ENCODE peak calls at places on chromosomes 6 and 20, in nine cellular contexts. One of them, this sample, is unnamed.

GRCh38 chr6:144151010-144151727 is 852 bp downstream of the STX11 start:
- DNase-seq in epithelial cell of esophagus: peak
- DNase-seq in erythroblast: peak
- DNase-seq in HTR-8/SVneo: peak
- DNase-seq in HCT116: no peak
- DNase-seq in sigmoid colon: no peak
- DNase-seq in neural crest cell: no peak
- DNase-seq in NK-92 treated with Interleukin-12 subunit alpha and Interleukin-12 subunit beta, amount 100 ng/mL, for 24 hours: peak
- DNase-seq in activated CD4-positive, alpha-beta T cell treated with anti-CD3 and anti-CD28 coated beads, Interleukin-2, amount 50 U/mL, for 1 hour: peak
- DNase-seq in this sample: no peak

GRCh38 chr6:168452685-168453377 is 11.8 kb downstream of the SMOC2 start:
- DNase-seq in epithelial cell of esophagus: no peak
- DNase-seq in erythroblast: no peak
- DNase-seq in HTR-8/SVneo: no peak
- DNase-seq in HCT116: no peak
- DNase-seq in sigmoid colon: no peak
- DNase-seq in neural crest cell: no peak
- DNase-seq in NK-92 treated with Interleukin-12 subunit alpha and Interleukin-12 subunit beta, amount 100 ng/mL, for 24 hours: no peak
- DNase-seq in activated CD4-positive, alpha-beta T cell treated with anti-CD3 and anti-CD28 coated beads, Interleukin-2, amount 50 U/mL, for 1 hour: no peak
- DNase-seq in this sample: no peak

GRCh38 chr6:99885051-99885450 is 109.0 kb downstream of the MCHR2 start:
- DNase-seq in epithelial cell of esophagus: peak
- DNase-seq in erythroblast: no peak
- DNase-seq in HTR-8/SVneo: no peak
- DNase-seq in HCT116: no peak
- DNase-seq in sigmoid colon: no peak
- DNase-seq in neural crest cell: no peak
- DNase-seq in NK-92 treated with Interleukin-12 subunit alpha and Interleukin-12 subunit beta, amount 100 ng/mL, for 24 hours: no peak
- DNase-seq in activated CD4-positive, alpha-beta T cell treated with anti-CD3 and anti-CD28 coated beads, Interleukin-2, amount 50 U/mL, for 1 hour: no peak
- DNase-seq in this sample: no peak

GRCh38 chr6:2583459-2583858 is 167.3 kb downstream of the MYLK4 start:
- DNase-seq in epithelial cell of esophagus: no peak
- DNase-seq in erythroblast: no peak
- DNase-seq in HTR-8/SVneo: no peak
- DNase-seq in HCT116: no peak
- DNase-seq in sigmoid colon: no peak
- DNase-seq in neural crest cell: no peak
- DNase-seq in NK-92 treated with Interleukin-12 subunit alpha and Interleukin-12 subunit beta, amount 100 ng/mL, for 24 hours: no peak
- DNase-seq in activated CD4-positive, alpha-beta T cell treated with anti-CD3 and anti-CD28 coated beads, Interleukin-2, amount 50 U/mL, for 1 hour: no peak
- DNase-seq in this sample: no peak

GRCh38 chr6:107585815-107586435 is 96.0 kb downstream of the SOBP start:
- DNase-seq in epithelial cell of esophagus: no peak
- DNase-seq in erythroblast: no peak
- DNase-seq in HTR-8/SVneo: no peak
- DNase-seq in HCT116: no peak
- DNase-seq in sigmoid colon: no peak
- DNase-seq in neural crest cell: no peak
- DNase-seq in NK-92 treated with Interleukin-12 subunit alpha and Interleukin-12 subunit beta, amount 100 ng/mL, for 24 hours: no peak
- DNase-seq in activated CD4-positive, alpha-beta T cell treated with anti-CD3 and anti-CD28 coated beads, Interleukin-2, amount 50 U/mL, for 1 hour: no peak
- DNase-seq in this sample: no peak

GRCh38 chr6:128238248-128238647 is 282.2 kb downstream of the PTPRK start:
- DNase-seq in epithelial cell of esophagus: no peak
- DNase-seq in erythroblast: no peak
- DNase-seq in HTR-8/SVneo: no peak
- DNase-seq in HCT116: no peak
- DNase-seq in sigmoid colon: no peak
- DNase-seq in neural crest cell: no peak
- DNase-seq in NK-92 treated with Interleukin-12 subunit alpha and Interleukin-12 subunit beta, amount 100 ng/mL, for 24 hours: no peak
- DNase-seq in activated CD4-positive, alpha-beta T cell treated with anti-CD3 and anti-CD28 coated beads, Interleukin-2, amount 50 U/mL, for 1 hour: no peak
- DNase-seq in this sample: no peak

GRCh38 chr20:51800132-51800721 is 2.1 kb downstream of the SALL4 start:
- DNase-seq in epithelial cell of esophagus: peak
- DNase-seq in erythroblast: peak
- DNase-seq in HTR-8/SVneo: peak
- DNase-seq in HCT116: peak
- DNase-seq in sigmoid colon: no peak
- DNase-seq in neural crest cell: peak
- DNase-seq in NK-92 treated with Interleukin-12 subunit alpha and Interleukin-12 subunit beta, amount 100 ng/mL, for 24 hours: no peak
- DNase-seq in activated CD4-positive, alpha-beta T cell treated with anti-CD3 and anti-CD28 coated beads, Interleukin-2, amount 50 U/mL, for 1 hour: peak
- DNase-seq in this sample: peak

GRCh38 chr6:32794510-32794909 is 22.3 kb downstream of the HLA-DOB start:
- DNase-seq in epithelial cell of esophagus: no peak
- DNase-seq in erythroblast: no peak
- DNase-seq in HTR-8/SVneo: no peak
- DNase-seq in HCT116: no peak
- DNase-seq in sigmoid colon: no peak
- DNase-seq in neural crest cell: no peak
- DNase-seq in NK-92 treated with Interleukin-12 subunit alpha and Interleukin-12 subunit beta, amount 100 ng/mL, for 24 hours: no peak
- DNase-seq in activated CD4-positive, alpha-beta T cell treated with anti-CD3 and anti-CD28 coated beads, Interleukin-2, amount 50 U/mL, for 1 hour: no peak
- DNase-seq in this sample: no peak

GRCh38 chr6:157821342-157822033 is 1.6 kb upstream of the SNX9 start:
- DNase-seq in epithelial cell of esophagus: no peak
- DNase-seq in erythroblast: peak
- DNase-seq in HTR-8/SVneo: no peak
- DNase-seq in HCT116: no peak
- DNase-seq in sigmoid colon: no peak
- DNase-seq in neural crest cell: no peak
- DNase-seq in NK-92 treated with Interleukin-12 subunit alpha and Interleukin-12 subunit beta, amount 100 ng/mL, for 24 hours: no peak
- DNase-seq in activated CD4-positive, alpha-beta T cell treated with anti-CD3 and anti-CD28 coated beads, Interleukin-2, amount 50 U/mL, for 1 hour: no peak
- DNase-seq in this sample: no peak

GRCh38 chr6:169235286-169235685 is 18.4 kb downstream of the THBS2 start:
- DNase-seq in epithelial cell of esophagus: no peak
- DNase-seq in erythroblast: no peak
- DNase-seq in HTR-8/SVneo: no peak
- DNase-seq in HCT116: no peak
- DNase-seq in sigmoid colon: no peak
- DNase-seq in neural crest cell: no peak
- DNase-seq in NK-92 treated with Interleukin-12 subunit alpha and Interleukin-12 subunit beta, amount 100 ng/mL, for 24 hours: no peak
- DNase-seq in activated CD4-positive, alpha-beta T cell treated with anti-CD3 and anti-CD28 coated beads, Interleukin-2, amount 50 U/mL, for 1 hour: no peak
- DNase-seq in this sample: no peak

GRCh38 chr20:53989401-53989800 is 81.0 kb downstream of the BCAS1 start:
- DNase-seq in epithelial cell of esophagus: no peak
- DNase-seq in erythroblast: no peak
- DNase-seq in HTR-8/SVneo: no peak
- DNase-seq in HCT116: no peak
- DNase-seq in sigmoid colon: no peak
- DNase-seq in neural crest cell: no peak
- DNase-seq in NK-92 treated with Interleukin-12 subunit alpha and Interleukin-12 subunit beta, amount 100 ng/mL, for 24 hours: no peak
- DNase-seq in activated CD4-positive, alpha-beta T cell treated with anti-CD3 and anti-CD28 coated beads, Interleukin-2, amount 50 U/mL, for 1 hour: no peak
- DNase-seq in this sample: no peak

GRCh38 chr20:51402201-51402600 is 140.3 kb downstream of the NFATC2 start:
- DNase-seq in epithelial cell of esophagus: no peak
- DNase-seq in erythroblast: no peak
- DNase-seq in HTR-8/SVneo: no peak
- DNase-seq in HCT116: no peak
- DNase-seq in sigmoid colon: no peak
- DNase-seq in neural crest cell: no peak
- DNase-seq in NK-92 treated with Interleukin-12 subunit alpha and Interleukin-12 subunit beta, amount 100 ng/mL, for 24 hours: peak
- DNase-seq in activated CD4-positive, alpha-beta T cell treated with anti-CD3 and anti-CD28 coated beads, Interleukin-2, amount 50 U/mL, for 1 hour: peak
- DNase-seq in this sample: no peak

GRCh38 chr6:166910601-166911000 is 45.7 kb downstream of the RNASET2 start:
- DNase-seq in epithelial cell of esophagus: peak
- DNase-seq in erythroblast: no peak
- DNase-seq in HTR-8/SVneo: no peak
- DNase-seq in HCT116: no peak
- DNase-seq in sigmoid colon: no peak
- DNase-seq in neural crest cell: no peak
- DNase-seq in NK-92 treated with Interleukin-12 subunit alpha and Interleukin-12 subunit beta, amount 100 ng/mL, for 24 hours: no peak
- DNase-seq in activated CD4-positive, alpha-beta T cell treated with anti-CD3 and anti-CD28 coated beads, Interleukin-2, amount 50 U/mL, for 1 hour: no peak
- DNase-seq in this sample: peak

GRCh38 chr6:33744001-33744848 is 2.5 kb downstream of the IP6K3 start:
- DNase-seq in epithelial cell of esophagus: peak
- DNase-seq in erythroblast: peak
- DNase-seq in HTR-8/SVneo: peak
- DNase-seq in HCT116: peak
- DNase-seq in sigmoid colon: peak
- DNase-seq in neural crest cell: peak
- DNase-seq in NK-92 treated with Interleukin-12 subunit alpha and Interleukin-12 subunit beta, amount 100 ng/mL, for 24 hours: peak
- DNase-seq in activated CD4-positive, alpha-beta T cell treated with anti-CD3 and anti-CD28 coated beads, Interleukin-2, amount 50 U/mL, for 1 hour: peak
- DNase-seq in this sample: peak

GRCh38 chr20:16530201-16530681 is 43.0 kb downstream of the KIF16B start:
- DNase-seq in epithelial cell of esophagus: peak
- DNase-seq in erythroblast: no peak
- DNase-seq in HTR-8/SVneo: no peak
- DNase-seq in HCT116: peak
- DNase-seq in sigmoid colon: no peak
- DNase-seq in neural crest cell: no peak
- DNase-seq in NK-92 treated with Interleukin-12 subunit alpha and Interleukin-12 subunit beta, amount 100 ng/mL, for 24 hours: no peak
- DNase-seq in activated CD4-positive, alpha-beta T cell treated with anti-CD3 and anti-CD28 coated beads, Interleukin-2, amount 50 U/mL, for 1 hour: no peak
- DNase-seq in this sample: peak

GRCh38 chr6:107154131-107154906 is 39.0 kb upstream of the BEND3 start:
- DNase-seq in epithelial cell of esophagus: no peak
- DNase-seq in erythroblast: no peak
- DNase-seq in HTR-8/SVneo: no peak
- DNase-seq in HCT116: no peak
- DNase-seq in sigmoid colon: no peak
- DNase-seq in neural crest cell: peak
- DNase-seq in NK-92 treated with Interleukin-12 subunit alpha and Interleukin-12 subunit beta, amount 100 ng/mL, for 24 hours: no peak
- DNase-seq in activated CD4-positive, alpha-beta T cell treated with anti-CD3 and anti-CD28 coated beads, Interleukin-2, amount 50 U/mL, for 1 hour: no peak
- DNase-seq in this sample: no peak

GRCh38 chr6:55916188-55916587 is 40.8 kb upstream of the BMP5 start:
- DNase-seq in epithelial cell of esophagus: peak
- DNase-seq in erythroblast: no peak
- DNase-seq in HTR-8/SVneo: no peak
- DNase-seq in HCT116: no peak
- DNase-seq in sigmoid colon: no peak
- DNase-seq in neural crest cell: no peak
- DNase-seq in NK-92 treated with Interleukin-12 subunit alpha and Interleukin-12 subunit beta, amount 100 ng/mL, for 24 hours: no peak
- DNase-seq in activated CD4-positive, alpha-beta T cell treated with anti-CD3 and anti-CD28 coated beads, Interleukin-2, amount 50 U/mL, for 1 hour: no peak
- DNase-seq in this sample: no peak

GRCh38 chr6:153852481-153852880 is 186.6 kb upstream of the OPRM1 start:
- DNase-seq in epithelial cell of esophagus: peak
- DNase-seq in erythroblast: no peak
- DNase-seq in HTR-8/SVneo: no peak
- DNase-seq in HCT116: no peak
- DNase-seq in sigmoid colon: no peak
- DNase-seq in neural crest cell: no peak
- DNase-seq in NK-92 treated with Interleukin-12 subunit alpha and Interleukin-12 subunit beta, amount 100 ng/mL, for 24 hours: no peak
- DNase-seq in activated CD4-positive, alpha-beta T cell treated with anti-CD3 and anti-CD28 coated beads, Interleukin-2, amount 50 U/mL, for 1 hour: no peak
- DNase-seq in this sample: peak

GRCh38 chr6:121310495-121310894 is 23.8 kb downstream of the TBC1D32 start:
- DNase-seq in epithelial cell of esophagus: no peak
- DNase-seq in erythroblast: no peak
- DNase-seq in HTR-8/SVneo: no peak
- DNase-seq in HCT116: no peak
- DNase-seq in sigmoid colon: no peak
- DNase-seq in neural crest cell: no peak
- DNase-seq in NK-92 treated with Interleukin-12 subunit alpha and Interleukin-12 subunit beta, amount 100 ng/mL, for 24 hours: no peak
- DNase-seq in activated CD4-positive, alpha-beta T cell treated with anti-CD3 and anti-CD28 coated beads, Interleukin-2, amount 50 U/mL, for 1 hour: no peak
- DNase-seq in this sample: no peak

GRCh38 chr20:10853176-10853575 is 179.4 kb upstream of the JAG1 start:
- DNase-seq in epithelial cell of esophagus: no peak
- DNase-seq in erythroblast: no peak
- DNase-seq in HTR-8/SVneo: no peak
- DNase-seq in HCT116: no peak
- DNase-seq in sigmoid colon: no peak
- DNase-seq in neural crest cell: no peak
- DNase-seq in NK-92 treated with Interleukin-12 subunit alpha and Interleukin-12 subunit beta, amount 100 ng/mL, for 24 hours: no peak
- DNase-seq in activated CD4-positive, alpha-beta T cell treated with anti-CD3 and anti-CD28 coated beads, Interleukin-2, amount 50 U/mL, for 1 hour: no peak
- DNase-seq in this sample: no peak

GRCh38 chr6:92756912-92757311 is 662.4 kb downstream of the EPHA7 start:
- DNase-seq in epithelial cell of esophagus: peak
- DNase-seq in erythroblast: no peak
- DNase-seq in HTR-8/SVneo: no peak
- DNase-seq in HCT116: no peak
- DNase-seq in sigmoid colon: no peak
- DNase-seq in neural crest cell: no peak
- DNase-seq in NK-92 treated with Interleukin-12 subunit alpha and Interleukin-12 subunit beta, amount 100 ng/mL, for 24 hours: no peak
- DNase-seq in activated CD4-positive, alpha-beta T cell treated with anti-CD3 and anti-CD28 coated beads, Interleukin-2, amount 50 U/mL, for 1 hour: no peak
- DNase-seq in this sample: peak

GRCh38 chr6:129686941-129687627 is 22.9 kb downstream of the ARHGAP18 start:
- DNase-seq in epithelial cell of esophagus: peak
- DNase-seq in erythroblast: no peak
- DNase-seq in HTR-8/SVneo: no peak
- DNase-seq in HCT116: no peak
- DNase-seq in sigmoid colon: no peak
- DNase-seq in neural crest cell: no peak
- DNase-seq in NK-92 treated with Interleukin-12 subunit alpha and Interleukin-12 subunit beta, amount 100 ng/mL, for 24 hours: peak
- DNase-seq in activated CD4-positive, alpha-beta T cell treated with anti-CD3 and anti-CD28 coated beads, Interleukin-2, amount 50 U/mL, for 1 hour: peak
- DNase-seq in this sample: peak

GRCh38 chr6:90044182-90044832 is 150.0 kb downstream of the GJA10 start:
- DNase-seq in epithelial cell of esophagus: no peak
- DNase-seq in erythroblast: no peak
- DNase-seq in HTR-8/SVneo: no peak
- DNase-seq in HCT116: no peak
- DNase-seq in sigmoid colon: no peak
- DNase-seq in neural crest cell: no peak
- DNase-seq in NK-92 treated with Interleukin-12 subunit alpha and Interleukin-12 subunit beta, amount 100 ng/mL, for 24 hours: no peak
- DNase-seq in activated CD4-positive, alpha-beta T cell treated with anti-CD3 and anti-CD28 coated beads, Interleukin-2, amount 50 U/mL, for 1 hour: no peak
- DNase-seq in this sample: no peak

This sample was measured in MCF 10A.